ENCODE peak calls at places on chromosome 3, in seven cellular contexts. Z, J, O, Q, D, M and E are unnamed samples.

GRCh38 chr3:42749025-42749752 is 23.9 kb downstream of the CCDC13 start:
- DNase-seq in M (no peak), Z (no peak), D (no peak), J (no peak), O (no peak), Q (no peak), E (no peak)

GRCh38 chr3:60188803-60189202 is 1062.4 kb downstream of the FHIT start:
- DNase-seq in Q (no peak), Z (no peak), J (no peak), O (no peak), M (no peak), D (no peak), E (no peak)

GRCh38 chr3:8757551-8758518 is 11.6 kb downstream of the OXTR start:
- DNase-seq in J (peak; percentile 96), O (no peak), Z (no peak), M (peak; percentile 86), Q (no peak), D (no peak), E (peak; percentile 48)

GRCh38 chr3:126782554-126782953 is 78.5 kb downstream of the CHCHD6 start:
- DNase-seq in D (no peak), M (peak; percentile 94), Q (no peak), J (peak; percentile 99), Z (peak; percentile 65), O (peak; percentile 82), E (peak; percentile 96)

GRCh38 chr3:41653575-41654239 is 308.2 kb downstream of the ULK4 start:
- DNase-seq in M (no peak), O (peak; percentile 20), J (no peak), Q (no peak), Z (no peak), D (no peak), E (no peak)

GRCh38 chr3:42443292-42443691 is 32.9 kb upstream of the LYZL4 start:
- DNase-seq in D (no peak), M (no peak), Z (no peak), J (no peak), O (no peak), Q (no peak), E (no peak)

GRCh38 chr3:12663311-12663935 is 494 bp downstream of the RAF1 start:
- DNase-seq in Q (no peak), J (peak; percentile 57), M (peak; percentile 50), O (peak; percentile 60), D (peak; percentile 26), Z (peak; percentile 50), E (no peak)

GRCh38 chr3:27715863-27716262 is 6.3 kb downstream of the EOMES start:
- DNase-seq in M (no peak), Q (no peak), J (no peak), O (no peak), Z (no peak), D (no peak), E (no peak)

GRCh38 chr3:56361731-56362130 is 106.5 kb downstream of the ERC2 start:
- DNase-seq in J (peak; percentile 15), Q (no peak), M (peak; percentile 13), Z (no peak), O (no peak), D (no peak), E (no peak)

GRCh38 chr3:194928183-194928736 is 242.6 kb downstream of the FAM43A start:
- DNase-seq in Z (peak; percentile 22), M (peak; percentile 33), J (peak; percentile 72), O (peak; percentile 51), D (no peak), Q (no peak), E (peak; percentile 25)

GRCh38 chr3:47732143-47732542 is 49.5 kb downstream of the SMARCC1 start:
- DNase-seq in Q (no peak), M (no peak), J (no peak), D (no peak), O (no peak), Z (no peak), E (no peak)

GRCh38 chr3:109445210-109445609 is 107.9 kb upstream of the DPPA4 start:
- DNase-seq in D (no peak), M (no peak), Z (no peak), J (no peak), Q (no peak), O (no peak), E (no peak)

GRCh38 chr3:120172070-120172469 is 77.8 kb upstream of the GSK3B start:
- DNase-seq in J (peak; percentile 83), Z (no peak), O (peak; percentile 73), D (no peak), Q (no peak), M (no peak), E (peak; percentile 92)

GRCh38 chr3:124246949-124247348 is 255.0 kb upstream of the ROPN1 start:
- DNase-seq in D (peak; percentile 14), J (peak; percentile 40), O (peak; percentile 39), M (peak; percentile 36), Q (no peak), Z (no peak), E (no peak)

GRCh38 chr3:18194431-18194830 is 230.7 kb downstream of the SATB1 start:
- DNase-seq in Z (no peak), J (no peak), O (peak; percentile 46), D (no peak), M (no peak), Q (no peak), E (peak; percentile 13)

GRCh38 chr3:37899711-37900306 is 38.1 kb downstream of the CTDSPL start:
- DNase-seq in D (no peak), Z (no peak), M (no peak), J (no peak), Q (no peak), O (no peak), E (no peak)

GRCh38 chr3:195705081-195705991 is 15.4 kb upstream of the MUC20 start:
- DNase-seq in M (no peak), Q (no peak), Z (no peak), O (no peak), D (no peak), J (no peak), E (no peak)